ENCODE peak calls at places on chromosomes 6 and 20, in nine cellular contexts. L, V, S, M, W, D, E, F and R are unnamed samples.

GRCh38 chr20:62966212-62967148 is 14.0 kb downstream of the SLC17A9 start:
- DNase-seq in V (no peak), F (no peak), M (no peak), E (no peak), W (no peak), L (no peak), S (no peak), D (no peak), R (no peak)

GRCh38 chr6:4402477-4402976 is 267.2 kb upstream of the ECI2 start:
- DNase-seq in M (peak), W (no peak), S (peak), E (no peak), F (peak), V (no peak), L (no peak), D (peak), R (peak)

GRCh38 chr6:125491860-125492617 is 190.3 kb upstream of the HDDC2 start:
- DNase-seq in D (no peak), W (no peak), M (no peak), E (no peak), L (no peak), S (no peak), F (no peak), V (no peak), R (no peak)

GRCh38 chr6:143000771-143001170 is 55.8 kb upstream of the HIVEP2 start:
- DNase-seq in S (no peak), M (no peak), D (no peak), W (no peak), F (no peak), V (no peak), E (no peak), L (no peak), R (no peak)

GRCh38 chr20:58046311-58046710 is 182.1 kb downstream of the ANKRD60 start:
- DNase-seq in L (no peak), F (no peak), V (no peak), E (no peak), W (no peak), S (no peak), D (no peak), M (no peak), R (no peak)

GRCh38 chr20:58312836-58313235 is 3.3 kb downstream of the RAB22A start:
- DNase-seq in L (no peak), D (no peak), W (no peak), E (no peak), S (no peak), F (no peak), M (no peak), V (no peak), R (no peak)

GRCh38 chr20:21513881-21514540 is at the start of gene NKX2-2:
- DNase-seq in V (no peak), D (no peak), F (no peak), E (no peak), S (no peak), W (no peak), L (no peak), M (no peak), R (no peak)

GRCh38 chr20:63178445-63178818 is 37.5 kb downstream of the YTHDF1 start:
- DNase-seq in E (no peak), S (no peak), D (no peak), M (no peak), W (no peak), L (no peak), V (no peak), F (no peak), R (no peak)

GRCh38 chr6:79586548-79586947 is 44.6 kb upstream of the SH3BGRL2 start:
- DNase-seq in F (no peak), L (no peak), D (no peak), S (peak), V (no peak), W (no peak), M (peak), E (no peak), R (peak)

GRCh38 chr6:24495516-24495847 is 713 bp downstream of the ALDH5A1 start:
- DNase-seq in F (peak), V (peak), E (peak), S (peak), L (peak), W (peak), M (peak), D (peak), R (no peak)

GRCh38 chr6:15062311-15063252 is 183.3 kb upstream of the JARID2 start:
- DNase-seq in D (no peak), W (no peak), V (no peak), M (no peak), S (no peak), E (no peak), F (peak), L (no peak), R (no peak)

GRCh38 chr6:45651301-45651700 is 273.6 kb upstream of the SUPT3H start:
- DNase-seq in L (no peak), F (no peak), M (no peak), D (no peak), S (no peak), W (no peak), E (no peak), V (no peak), R (no peak)

GRCh38 chr6:159107451-159108260 is 61.5 kb upstream of the FNDC1 start:
- DNase-seq in V (peak), M (no peak), L (no peak), W (peak), D (peak), F (peak), E (no peak), S (no peak), R (no peak)
- TF ChIP-seq POLR2A in V (no peak), M (no peak), L (no peak), W (no peak), D (no peak), F (no peak), E (no peak), S (no peak), R (no peak)

GRCh38 chr6:100881707-100882040 is 545 bp upstream of the ASCC3 start:
- DNase-seq in L (no peak), S (no peak), F (no peak), M (no peak), D (no peak), V (no peak), W (no peak), E (no peak), R (no peak)

GRCh38 chr6:100880149-100880900 is 804 bp downstream of the ASCC3 start:
- DNase-seq in F (peak), L (no peak), W (no peak), V (no peak), M (no peak), D (no peak), E (peak), S (peak), R (no peak)

GRCh38 chr6:100883347-100883746 is 2.2 kb upstream of the ASCC3 start:
- DNase-seq in W (no peak), F (no peak), M (no peak), D (no peak), E (no peak), L (no peak), V (no peak), S (no peak), R (no peak)

GRCh38 chr6:100879317-100879716 is 1.8 kb downstream of the ASCC3 start:
- DNase-seq in W (no peak), S (no peak), D (no peak), E (no peak), L (no peak), M (no peak), V (no peak), F (no peak), R (no peak)

DNA sequence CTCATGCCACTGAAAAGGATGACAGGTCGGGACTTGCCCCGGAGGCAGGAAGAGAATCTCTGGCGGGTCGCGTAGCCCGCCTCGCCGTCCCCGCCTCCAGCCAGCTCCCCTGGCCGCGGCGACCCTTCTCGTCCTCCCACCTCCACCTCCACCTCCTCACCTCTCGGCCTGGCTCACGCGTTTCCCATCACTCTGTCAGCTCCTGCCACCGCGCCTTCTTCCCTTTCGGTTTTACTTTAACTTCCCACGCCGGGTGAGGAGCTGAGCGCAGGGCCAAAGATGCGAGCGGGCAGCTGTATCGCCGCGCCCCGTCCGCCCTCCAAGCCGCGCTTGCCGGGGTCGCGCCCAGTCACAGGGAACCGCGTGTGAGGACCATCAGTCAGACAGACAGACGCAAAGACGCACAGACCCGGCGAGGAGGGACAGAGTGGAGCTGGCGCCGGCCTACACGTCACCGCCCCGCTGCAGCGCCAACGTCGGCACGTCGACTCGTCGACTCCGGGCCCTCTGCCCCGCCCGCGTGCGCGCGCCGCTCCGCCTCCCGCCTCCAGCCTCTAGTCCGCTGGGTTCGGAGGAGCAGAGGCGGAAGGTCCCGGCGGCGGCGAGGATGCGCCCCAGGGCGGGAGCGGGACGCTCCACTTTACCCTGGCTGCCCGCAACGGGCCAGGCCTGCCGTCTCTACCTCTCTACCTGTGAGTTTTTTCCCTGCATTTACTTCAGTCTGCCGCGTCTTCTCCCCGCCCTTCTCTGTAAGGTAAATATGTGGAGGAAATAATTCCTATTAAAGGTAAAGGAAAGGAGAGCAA is at the start of gene ASCC3:
- DNase-seq in V (peak), L (peak), M (peak), F (peak), D (peak), E (peak), S (peak), W (peak), R (peak)
- TF ChIP-seq POLR2A in V (peak), L (peak), M (peak), F (peak), D (peak), E (peak), S (peak), W (peak), R (peak)

GRCh38 chr6:1610497-1611321 is 994 bp downstream of the FOXC1 start:
- DNase-seq in F (peak), E (peak), S (peak), L (no peak), M (no peak), V (no peak), W (no peak), D (no peak), R (no peak)

GRCh38 chr6:1608976-1609661 is 596 bp upstream of the FOXC1 start:
- DNase-seq in S (no peak), E (peak), D (no peak), F (no peak), V (no peak), M (no peak), W (no peak), L (no peak), R (no peak)

GRCh38 chr6:1608222-1608975 is 1.3 kb upstream of the FOXC1 start:
- DNase-seq in W (no peak), E (no peak), D (no peak), M (no peak), F (no peak), V (no peak), L (no peak), S (no peak), R (no peak)

GRCh38 chr6:1611322-1611571 is 1.5 kb downstream of the FOXC1 start:
- DNase-seq in L (no peak), F (peak), S (no peak), D (no peak), V (no peak), W (no peak), M (no peak), E (peak), R (no peak)

GRCh38 chr6:1609662-1610496 is at the start of gene FOXC1:
- DNase-seq in L (peak), M (peak), S (peak), D (peak), E (peak), F (peak), W (peak), V (peak), R (peak)
- TF ChIP-seq POLR2A in L (peak), M (peak), S (no peak), D (peak), E (peak), F (no peak), W (no peak), V (no peak), R (peak)

DNA sequence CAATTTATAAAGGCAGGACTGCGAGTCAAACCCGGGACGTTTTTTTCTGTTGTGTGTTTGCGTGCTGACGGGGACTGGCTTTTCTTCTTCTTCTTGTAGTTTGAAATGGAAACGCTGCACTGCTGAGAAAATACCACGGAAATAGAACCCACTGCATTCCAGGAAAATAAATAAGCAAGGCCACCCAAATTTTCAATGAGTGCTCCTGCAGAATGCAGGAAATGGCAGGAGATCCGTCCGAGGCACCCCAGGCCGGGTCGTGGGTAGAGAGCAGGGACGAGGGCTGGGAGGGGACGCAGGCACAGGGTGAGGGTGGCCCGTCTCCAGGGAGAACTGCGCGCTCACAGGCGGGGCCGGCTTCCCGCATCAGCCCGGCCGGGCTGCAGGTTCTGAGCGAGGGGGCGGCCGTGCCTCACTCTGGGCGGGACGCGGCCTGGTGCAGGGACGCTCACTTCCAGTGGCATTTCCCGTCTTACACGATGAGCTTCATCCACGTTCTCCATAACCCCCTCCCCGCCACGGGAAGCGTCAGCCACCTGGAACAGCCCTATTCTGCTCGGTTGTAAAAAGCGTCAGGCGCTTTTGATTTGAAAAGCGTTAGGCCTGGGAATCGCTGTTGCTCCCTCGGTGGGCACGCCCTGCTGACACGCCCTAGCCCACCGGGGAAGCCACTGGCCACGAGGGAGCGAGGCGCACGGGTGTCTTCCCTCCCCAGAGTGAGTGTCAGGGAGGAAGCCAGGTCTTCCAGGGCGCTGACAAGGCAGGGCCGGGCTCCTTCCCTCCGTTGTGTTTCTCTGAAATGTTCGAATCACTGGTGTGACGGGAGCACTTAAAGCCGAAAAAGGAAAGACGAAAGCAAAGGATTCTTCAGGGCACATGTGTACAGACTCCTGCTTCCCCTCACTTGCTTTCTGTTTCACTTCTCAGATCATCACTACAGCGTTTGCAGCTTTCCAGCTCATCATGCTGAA is 17.9 kb upstream of the EXOC2 start:
- DNase-seq in L (peak), S (no peak), D (peak), M (peak), W (peak), F (peak), E (peak), V (peak), R (peak)
- TF ChIP-seq POLR2A in L (peak), S (no peak), D (peak), M (peak), W (peak), F (no peak), E (no peak), V (no peak), R (peak)

DNA sequence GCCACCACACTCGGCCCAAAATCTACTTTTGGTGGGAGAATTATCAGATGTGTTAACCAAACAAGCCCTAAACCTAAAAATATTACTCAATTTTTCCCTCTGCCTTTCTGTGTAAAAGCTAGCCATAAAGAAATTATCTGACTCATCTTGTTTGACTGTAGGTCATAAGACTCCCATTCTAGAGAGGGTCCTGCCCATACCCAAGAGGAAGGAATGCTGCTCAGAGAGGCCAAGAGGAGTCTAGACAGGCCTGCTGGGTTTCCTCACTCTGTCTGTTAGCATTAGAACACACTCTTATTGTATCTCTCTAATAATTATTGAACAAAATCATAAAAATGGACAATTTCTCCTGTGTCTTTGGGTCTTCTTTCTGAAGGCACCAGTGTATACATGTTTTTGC is 26.1 kb downstream of the C6orf141 start:
- DNase-seq in F (no peak), M (no peak), W (no peak), V (no peak), D (no peak), S (no peak), L (no peak), E (no peak), R (no peak)
- TF ChIP-seq POLR2A in F (no peak), M (no peak), W (no peak), V (no peak), D (no peak), S (no peak), L (no peak), E (no peak), R (no peak)

GRCh38 chr20:54364919-54365318 is 110.5 kb upstream of the DOK5 start:
- DNase-seq in S (no peak), V (no peak), D (no peak), L (no peak), E (no peak), W (no peak), F (no peak), M (no peak), R (no peak)
- TF ChIP-seq POLR2A in S (no peak), V (no peak), D (no peak), L (no peak), E (no peak), W (no peak), F (no peak), M (no peak), R (no peak)